ENCODE peak calls at places on chromosome 16, in nine cellular contexts. V is GM10248; I is CD4-positive, alpha-beta T cell; J is fibroblast of pulmonary artery; R is mucosa of descending colon; M is type B pancreatic cell; O is fibroblast of mammary gland; F is endodermal cell; S is MM.1S. Q is an unnamed sample.

GRCh38 chr16:89759742-89760366 is 38.5 kb downstream of the ZNF276 start:
- DNase-seq in I (no peak), F (no peak), J (no peak), S (no peak), M (no peak), O (peak), R (no peak), V (no peak), Q (no peak)

GRCh38 chr16:17658881-17659280 is 188.1 kb upstream of the XYLT1 start:
- DNase-seq in I (no peak), M (no peak), S (no peak), R (no peak), V (no peak), O (no peak), J (no peak), F (no peak), Q (no peak)

GRCh38 chr16:69381231-69381630 is 4.6 kb downstream of the TERF2 start:
- DNase-seq in V (no peak), S (no peak), M (no peak), I (no peak), R (no peak), O (no peak), J (peak), F (no peak), Q (no peak)

GRCh38 chr16:3152273-3153076 is 17.6 kb downstream of the ZNF213 start:
- DNase-seq in I (peak), J (peak), O (peak), F (peak), V (peak), S (peak), R (peak), M (peak), Q (peak)

GRCh38 chr16:72400257-72401078 is 228.5 kb upstream of the PMFBP1 start:
- DNase-seq in M (no peak), V (peak), I (no peak), R (no peak), F (peak), S (peak), J (peak), O (peak), Q (peak)

GRCh38 chr16:1613728-1614225 is 1.6 kb downstream of the CRAMP1 start:
- DNase-seq in I (no peak), M (no peak), J (no peak), O (no peak), S (no peak), V (no peak), F (peak), R (peak), Q (peak)

GRCh38 chr16:68972720-68973119 is 129.4 kb downstream of the TANGO6 start:
- DNase-seq in V (no peak), I (no peak), S (no peak), R (no peak), M (no peak), O (peak), J (peak), F (peak), Q (no peak)

GRCh38 chr16:3036726-3037315 is at the start of gene BICDL2:
- DNase-seq in J (no peak), O (no peak), V (no peak), R (peak), S (no peak), M (no peak), F (peak), I (no peak), Q (no peak)

GRCh38 chr16:88477631-88478030 is 24.6 kb downstream of the ZFPM1 start:
- DNase-seq in J (no peak), R (no peak), S (no peak), O (no peak), I (no peak), V (no peak), F (no peak), M (no peak), Q (no peak)

GRCh38 chr16:64440421-64440831 is 681.4 kb downstream of the CDH11 start:
- DNase-seq in F (no peak), O (peak), R (no peak), J (peak), M (no peak), I (no peak), V (no peak), S (no peak), Q (peak)

GRCh38 chr16:85163278-85164112 is 51.2 kb upstream of the CIBAR2 start:
- DNase-seq in R (no peak), F (no peak), J (no peak), M (no peak), S (no peak), V (no peak), O (no peak), I (no peak), Q (no peak)

GRCh38 chr16:27429330-27429871 is 27.4 kb downstream of the IL21R start:
- DNase-seq in R (no peak), I (no peak), J (no peak), F (no peak), O (no peak), M (peak), S (no peak), V (no peak), Q (no peak)

GRCh38 chr16:67562918-67563707 is 787 bp downstream of the CTCF start:
- DNase-seq in M (no peak), R (peak), J (peak), I (peak), O (no peak), F (peak), S (peak), V (no peak), Q (peak)
- TF ChIP-seq CTCF in M (peak), R (no peak), J (no peak), I (peak), O (no peak), F (no peak), S (peak), V (peak), Q (no peak)

DNA sequence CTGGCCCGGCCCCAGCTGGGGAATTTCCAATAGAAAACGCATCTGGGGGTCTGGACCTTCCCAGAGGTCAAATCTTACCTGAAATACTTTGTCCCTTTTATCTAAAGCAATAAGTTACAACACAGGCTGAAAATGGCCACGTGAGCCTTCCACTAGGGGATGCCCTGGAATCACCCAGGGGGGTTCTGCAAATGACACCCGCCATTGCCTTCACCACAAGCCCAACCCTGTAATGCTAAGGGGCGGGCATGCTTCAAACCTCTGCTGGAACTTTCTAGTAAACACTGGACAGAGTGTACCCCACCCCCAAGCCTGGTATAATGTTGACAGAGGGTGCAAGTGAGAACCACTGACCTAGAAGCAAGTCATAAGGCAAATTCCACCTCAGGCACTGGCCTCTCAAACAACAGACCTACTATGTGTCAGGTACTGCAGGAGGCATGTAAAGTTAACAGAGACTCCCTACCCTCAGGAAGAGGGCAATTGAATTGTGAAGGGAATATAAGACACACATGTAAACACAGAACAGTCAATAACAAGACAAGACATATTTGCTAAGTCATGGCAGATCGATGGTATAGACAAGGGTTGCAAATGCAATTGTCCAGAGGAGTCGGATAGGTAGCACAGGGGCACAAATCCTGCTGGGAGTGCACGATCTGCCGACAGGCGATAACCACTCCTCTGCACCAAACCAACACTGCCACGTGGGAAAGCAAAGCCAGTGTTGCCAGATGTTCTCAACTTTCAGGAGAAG is 59.0 kb downstream of the ARHGAP17 start:
- DNase-seq in R (no peak), F (no peak), M (no peak), S (no peak), O (no peak), I (no peak), J (no peak), V (no peak), Q (no peak)
- TF ChIP-seq CTCF in R (no peak), F (no peak), M (no peak), S (no peak), O (no peak), I (no peak), J (no peak), V (no peak), Q (no peak)

GRCh38 chr16:49608801-49609200 is 235.2 kb downstream of the C16orf78 start:
- DNase-seq in V (no peak), R (no peak), M (peak), S (no peak), F (peak), J (peak), O (peak), I (no peak), Q (no peak)
- TF ChIP-seq CTCF in V (peak), R (no peak), M (peak), S (no peak), F (peak), J (peak), O (peak), I (no peak), Q (peak)

DNA sequence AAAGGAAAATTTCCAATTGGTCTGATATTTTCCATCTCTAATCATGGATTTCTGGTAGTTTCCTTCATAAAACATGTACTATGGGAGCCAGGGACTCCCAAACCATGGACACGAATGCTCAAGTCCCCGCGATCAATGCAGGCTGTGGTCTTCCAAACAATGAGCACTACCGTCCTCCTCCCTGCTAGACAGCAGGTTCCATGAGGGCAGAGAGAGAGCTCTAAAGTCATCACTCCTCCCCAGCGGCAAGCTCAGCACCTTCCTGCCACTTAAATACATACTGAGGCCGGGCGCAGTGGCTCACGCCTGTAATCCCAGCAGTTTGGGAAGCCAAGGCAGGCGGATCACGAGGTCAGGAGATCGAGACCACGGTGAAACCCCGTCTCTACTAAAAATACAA is 31.1 kb downstream of the ARHGAP17 start:
- DNase-seq in I (no peak), V (no peak), J (no peak), O (no peak), M (no peak), F (no peak), R (no peak), S (no peak), Q (no peak)
- TF ChIP-seq CTCF in I (no peak), V (no peak), J (no peak), O (no peak), M (no peak), F (no peak), R (no peak), S (no peak), Q (no peak)

GRCh38 chr16:11080327-11080967 is 136.1 kb downstream of the CLEC16A start:
- DNase-seq in I (no peak), R (no peak), F (no peak), V (no peak), S (no peak), J (no peak), O (no peak), M (no peak), Q (no peak)
- TF ChIP-seq CTCF in I (no peak), R (no peak), F (no peak), V (no peak), S (no peak), J (no peak), O (no peak), M (no peak), Q (no peak)